ENCODE peak calls at places on chromosomes 3 and 15, in ten cellular contexts. C, V, H, T, G, I, Q, N, D and S are unnamed samples.

GRCh38 chr3:140568842-140569520 is 108.9 kb upstream of the TRIM42 start:
- DNase-seq in D (no peak), I (no peak), N (no peak), C (peak), T (no peak), Q (peak), V (peak), G (no peak), H (peak), S (peak)

GRCh38 chr3:77672016-77672415 is 632.1 kb downstream of the ROBO2 start:
- DNase-seq in D (no peak), Q (no peak), H (no peak), N (no peak), I (no peak), G (no peak), V (no peak), T (no peak), C (no peak), S (no peak)

GRCh38 chr3:150922611-150923010 is 17.4 kb upstream of the MINDY4B start:
- DNase-seq in N (peak), C (no peak), H (peak), T (no peak), I (no peak), V (no peak), G (no peak), D (no peak), Q (no peak), S (no peak)

GRCh38 chr3:101249512-101249911 is 70.9 kb downstream of the IMPG2 start:
- DNase-seq in V (no peak), H (no peak), I (no peak), D (no peak), C (no peak), N (no peak), T (no peak), G (no peak), Q (no peak), S (no peak)

GRCh38 chr15:78061963-78062427 is 15.5 kb downstream of the TBC1D2B start:
- DNase-seq in H (no peak), G (no peak), T (no peak), N (no peak), D (no peak), V (no peak), Q (no peak), I (no peak), C (no peak), S (no peak)

GRCh38 chr3:171944109-171945016 is 95.0 kb upstream of the FNDC3B start:
- DNase-seq in C (no peak), V (no peak), T (no peak), D (peak), G (no peak), Q (no peak), I (no peak), N (no peak), H (no peak), S (no peak)

GRCh38 chr3:135093121-135093520 is 298.1 kb downstream of the EPHB1 start:
- DNase-seq in T (no peak), Q (no peak), N (no peak), V (no peak), I (no peak), H (no peak), G (no peak), C (no peak), D (no peak), S (no peak)

GRCh38 chr3:134354612-134355275 is 19.5 kb downstream of the AMOTL2 start:
- DNase-seq in I (no peak), D (no peak), T (no peak), V (no peak), N (no peak), H (no peak), C (no peak), Q (no peak), G (no peak), S (no peak)

GRCh38 chr3:46861996-46862688 is 1.1 kb downstream of the MYL3 start:
- DNase-seq in D (no peak), T (no peak), Q (peak), N (no peak), C (no peak), H (no peak), G (no peak), V (no peak), I (no peak), S (peak)

DNA sequence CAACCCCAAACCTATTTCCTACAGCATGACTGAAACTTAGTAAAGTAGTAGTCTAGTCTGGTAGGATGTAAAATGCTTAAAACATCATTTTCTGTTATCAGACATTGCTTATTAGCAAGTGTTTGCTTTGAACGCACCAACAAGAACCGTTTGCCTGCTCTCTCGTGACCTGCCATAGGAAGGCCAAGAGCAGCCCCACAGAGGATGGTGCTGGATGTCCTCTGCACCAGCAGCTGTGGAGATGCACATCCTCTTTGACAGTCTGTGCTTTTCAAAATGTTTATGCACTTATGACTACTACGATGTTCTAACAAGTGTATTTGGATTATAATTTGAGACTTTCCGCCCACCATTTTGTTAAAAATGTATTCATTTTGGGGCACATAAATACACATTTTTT is 59.6 kb downstream of the PDE8A start:
- DNase-seq in N (no peak), C (no peak), H (no peak), Q (no peak), V (no peak), T (no peak), G (no peak), D (no peak), I (no peak), S (no peak)
- TF ChIP-seq POLR2A in N (no peak), C (no peak), H (no peak), Q (no peak), V (no peak), T (no peak), G (no peak), D (no peak), I (no peak), S (no peak)

DNA sequence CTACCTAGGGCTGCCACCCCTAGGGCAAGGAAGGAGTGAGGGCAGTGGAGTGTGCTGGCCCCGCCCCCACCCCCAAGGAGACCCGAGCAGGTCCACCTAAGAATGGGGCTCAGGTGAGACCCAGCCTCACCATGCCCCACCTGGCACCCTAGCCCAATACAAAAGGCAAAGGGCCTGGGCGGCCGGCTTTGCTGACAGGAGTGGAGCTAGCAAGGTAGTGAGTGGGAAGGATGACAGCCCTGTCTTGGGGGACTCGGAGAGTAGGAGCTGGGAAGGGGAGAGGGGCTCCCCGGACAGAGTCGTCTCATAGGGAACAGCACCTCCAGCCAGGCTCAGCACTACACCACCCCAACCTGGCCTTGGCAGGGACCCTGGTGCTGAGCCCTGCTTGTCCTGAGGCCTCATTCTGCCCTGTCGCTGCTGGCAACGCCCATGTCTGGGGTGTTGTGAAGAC is 12.1 kb downstream of the C15orf39 start:
- DNase-seq in D (no peak), H (no peak), N (peak), Q (no peak), T (no peak), G (no peak), I (no peak), C (no peak), V (no peak), S (no peak)
- TF ChIP-seq POLR2A in D (no peak), H (no peak), N (no peak), Q (no peak), T (no peak), G (no peak), I (no peak), C (no peak), V (no peak), S (no peak)

DNA sequence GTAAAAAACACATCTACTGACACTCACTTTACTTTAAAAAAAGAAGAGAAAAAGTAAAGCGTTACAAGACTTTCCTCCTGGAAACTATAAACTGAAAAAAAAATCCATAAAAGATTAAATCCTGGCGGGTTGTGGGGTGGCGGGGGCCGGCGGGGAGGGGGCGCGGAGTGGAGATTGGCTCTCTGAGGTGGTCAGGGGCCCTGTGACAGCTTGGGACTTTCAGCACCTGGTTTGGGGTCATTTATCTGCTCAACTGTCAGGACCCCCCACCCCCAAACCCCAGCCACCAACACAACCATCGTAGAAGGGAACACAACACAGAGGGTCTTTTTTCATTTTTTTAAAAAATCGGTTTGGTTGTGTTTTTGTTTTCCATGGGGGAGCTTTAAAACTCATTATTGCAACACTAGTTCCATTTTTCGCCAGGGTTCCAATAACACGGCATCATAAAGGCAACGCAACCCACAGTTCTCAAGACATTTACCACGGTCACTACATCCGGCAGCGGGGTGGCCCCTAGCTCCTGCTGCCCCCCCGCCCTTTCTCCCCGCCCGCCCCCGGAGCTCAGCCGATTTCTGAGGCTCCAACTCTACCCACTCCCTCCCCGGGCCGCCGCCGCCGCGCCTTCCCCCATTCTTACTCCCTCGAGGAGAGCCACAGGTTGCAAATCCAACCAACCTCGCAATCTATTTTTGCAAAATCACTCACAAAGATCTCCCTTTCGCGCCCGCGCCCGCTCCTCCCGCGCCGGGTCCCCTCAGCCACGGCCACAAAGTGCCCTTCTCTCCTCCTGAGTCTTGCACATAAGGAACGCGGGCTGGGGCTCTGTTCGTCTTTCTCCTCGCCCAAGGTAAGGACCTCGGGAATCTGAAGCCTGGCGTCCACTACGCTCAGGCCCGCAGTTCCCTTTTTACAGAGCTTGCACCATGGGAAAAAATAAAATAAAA is 1.8 kb downstream of the BCL6 start:
- DNase-seq in C (peak), N (peak), I (peak), D (peak), G (peak), H (peak), Q (peak), V (peak), T (no peak), S (peak)
- TF ChIP-seq POLR2A in C (no peak), N (no peak), I (peak), D (peak), G (no peak), H (peak), Q (no peak), V (peak), T (peak), S (no peak)

GRCh38 chr3:43203022-43203421 is 83.3 kb upstream of the SNRK start:
- DNase-seq in I (no peak), V (no peak), H (no peak), G (no peak), T (no peak), Q (no peak), C (no peak), N (no peak), D (no peak), S (no peak)
- TF ChIP-seq POLR2A in I (no peak), V (no peak), H (no peak), G (no peak), T (no peak), Q (no peak), C (no peak), N (no peak), D (no peak), S (no peak)

GRCh38 chr3:57079221-57079831 is 18.9 kb downstream of the SPATA12 start:
- DNase-seq in D (peak), Q (peak), T (peak), C (peak), I (peak), H (peak), G (no peak), V (peak), N (no peak), S (no peak)
- TF ChIP-seq POLR2A in D (no peak), Q (no peak), T (no peak), C (no peak), I (no peak), H (no peak), G (no peak), V (no peak), N (no peak), S (no peak)

GRCh38 chr3:125087768-125088391 is 32.1 kb upstream of the HEG1 start:
- DNase-seq in I (no peak), N (no peak), C (no peak), T (no peak), Q (no peak), D (no peak), G (no peak), H (no peak), V (no peak), S (no peak)
- TF ChIP-seq POLR2A in I (no peak), N (no peak), C (no peak), T (no peak), Q (no peak), D (no peak), G (no peak), H (no peak), V (no peak), S (no peak)

DNA sequence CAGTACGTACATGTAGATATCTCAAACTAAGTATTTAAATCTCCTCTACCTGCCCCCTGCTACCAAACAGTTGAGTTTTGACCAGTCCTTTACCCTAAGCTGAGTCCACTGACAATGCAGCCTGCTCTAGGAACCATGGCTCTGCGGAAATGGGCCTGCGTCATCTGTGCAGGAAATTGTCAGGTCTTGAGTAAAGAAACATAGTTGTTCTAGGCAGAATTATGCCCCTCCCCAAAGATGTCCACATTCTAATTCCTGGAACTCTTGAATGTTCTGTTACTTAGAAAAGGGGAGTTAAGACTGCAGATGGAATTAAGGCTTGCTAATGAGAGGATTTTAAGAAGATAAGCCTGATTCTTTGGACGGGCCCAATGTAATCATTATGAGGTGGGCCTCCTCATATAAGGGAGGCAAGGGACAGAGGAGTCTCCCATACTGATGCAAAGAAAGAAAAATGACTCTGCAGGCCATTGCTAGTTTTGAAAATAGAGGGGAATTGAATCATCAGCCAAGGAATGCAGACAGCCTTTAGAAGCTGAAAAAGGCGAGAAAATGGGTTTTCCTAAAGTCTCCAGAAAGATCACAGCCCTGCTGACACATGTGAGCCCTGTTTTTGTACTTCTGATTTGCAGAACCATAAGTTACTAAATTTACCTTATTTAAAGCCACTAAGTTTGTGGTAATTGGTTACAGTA is 5.5 kb upstream of the VGLL3 start:
- DNase-seq in V (no peak), C (no peak), H (no peak), G (no peak), T (no peak), I (no peak), N (no peak), D (no peak), Q (no peak), S (no peak)
- TF ChIP-seq POLR2A in V (no peak), C (no peak), H (no peak), G (no peak), T (no peak), I (no peak), N (no peak), D (no peak), Q (no peak), S (no peak)

DNA sequence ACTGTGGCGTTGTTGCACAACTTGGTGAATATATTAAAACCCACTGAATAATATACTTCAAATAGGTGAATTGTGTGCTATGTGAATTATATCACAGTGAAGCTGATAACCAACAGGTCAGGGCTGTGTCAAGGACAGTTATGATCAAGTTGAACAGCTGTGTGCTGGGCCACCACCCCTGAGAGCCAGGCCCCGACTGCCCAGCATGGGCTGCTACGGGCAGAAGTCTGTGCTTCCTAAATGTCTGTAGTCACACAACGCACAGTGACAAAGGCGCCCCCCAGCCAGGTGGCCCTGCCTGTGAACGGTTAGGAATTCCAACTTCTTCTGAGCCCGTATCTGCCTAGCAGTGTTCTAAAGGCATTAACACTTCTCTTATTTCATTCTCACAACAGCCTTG is 32.8 kb downstream of the TKT start:
- DNase-seq in C (no peak), Q (no peak), V (no peak), I (peak), D (no peak), T (peak), H (no peak), N (peak), G (no peak), S (no peak)
- TF ChIP-seq POLR2A in C (no peak), Q (no peak), V (no peak), I (no peak), D (no peak), T (peak), H (no peak), N (no peak), G (no peak), S (no peak)